ENCODE peak calls at places on chromosomes 1 and 21, in nine cellular contexts. Z is breast epithelium; W is prostate gland; T is brain microvascular endothelial cell; K is gastrocnemius medialis; F is epithelial cell of proximal tubule; M is AG09309; X is CD8-positive, alpha-beta T cell; L is cardiac fibroblast. R is an unnamed sample.

GRCh38 chr1:151621351-151621750 is 9.5 kb downstream of the SNX27 start:
- DNase-seq in L (no peak), F (no peak), Z (no peak), K (peak; percentile 29), X (no peak), W (peak; percentile 12), M (no peak), T (no peak), R (no peak)

GRCh38 chr1:180881806-180882509 is 30.7 kb upstream of the KIAA1614 start:
- DNase-seq in F (no peak), L (peak; percentile 66), X (no peak), Z (no peak), K (no peak), M (peak; percentile 10), T (no peak), W (no peak), R (peak; percentile 28)

GRCh38 chr1:207868252-207868768 is 42.6 kb downstream of the CD34 start:
- DNase-seq in K (no peak), L (peak; percentile 61), T (peak; percentile 27), W (peak; percentile 79), M (no peak), F (no peak), Z (peak; percentile 82), X (peak; percentile 60), R (no peak)

GRCh38 chr1:1335792-1336248 is 4.7 kb downstream of the TAS1R3 start:
- DNase-seq in T (no peak), L (no peak), F (no peak), M (no peak), W (no peak), X (no peak), Z (no peak), K (no peak), R (no peak)

GRCh38 chr1:212518188-212518951 is 85.7 kb downstream of the NENF start:
- DNase-seq in W (no peak), K (peak; percentile 61), X (no peak), Z (peak; percentile 81), T (peak; percentile 53), L (peak; percentile 61), M (peak; percentile 49), F (peak; percentile 54), R (peak; percentile 85)

GRCh38 chr1:164772635-164773034 is 213.7 kb downstream of the PBX1 start:
- DNase-seq in L (peak; percentile 93), M (peak; percentile 61), X (no peak), K (peak; percentile 93), W (peak; percentile 74), F (peak; percentile 80), T (peak; percentile 99), Z (no peak), R (peak; percentile 79)

GRCh38 chr1:218779341-218779831 is 394.3 kb upstream of the LYPLAL1 start:
- DNase-seq in M (no peak), K (no peak), X (no peak), Z (no peak), L (no peak), W (no peak), F (peak; percentile 70), T (no peak), R (no peak)

GRCh38 chr1:207128336-207128921 is 24.4 kb downstream of the C4BPA start:
- DNase-seq in W (no peak), X (no peak), L (no peak), F (no peak), T (no peak), Z (no peak), M (no peak), K (no peak), R (no peak)

GRCh38 chr1:209641216-209642181 is 10.7 kb downstream of the LAMB3 start:
- DNase-seq in Z (no peak), W (no peak), L (peak; percentile 36), T (no peak), M (no peak), F (no peak), X (no peak), K (peak; percentile 95), R (no peak)

GRCh38 chr21:42991992-42992740 is 17.8 kb downstream of the PKNOX1 start:
- DNase-seq in K (peak; percentile 23), F (peak; percentile 46), W (no peak), M (no peak), Z (no peak), X (no peak), L (peak; percentile 91), T (peak; percentile 90), R (no peak)

GRCh38 chr21:26842976-26843911 is 2.0 kb downstream of the ADAMTS1 start:
- DNase-seq in L (peak; percentile 98), W (peak; percentile 85), M (peak; percentile 86), X (no peak), T (peak; percentile 96), F (peak; percentile 56), Z (peak; percentile 80), K (peak; percentile 96), R (peak; percentile 94)

GRCh38 chr21:26843912-26844257 is 1.3 kb downstream of the ADAMTS1 start:
- DNase-seq in M (no peak), X (no peak), K (no peak), L (peak; percentile 67), W (no peak), T (peak; percentile 60), F (no peak), Z (no peak), R (no peak)

GRCh38 chr21:26842300-26842699 is 2.9 kb downstream of the ADAMTS1 start:
- DNase-seq in K (peak; percentile 56), L (peak; percentile 71), X (no peak), T (peak; percentile 25), W (no peak), F (no peak), M (no peak), Z (no peak), R (no peak)

GRCh38 chr21:26840206-26840605 is 5.0 kb downstream of the ADAMTS1 start:
- DNase-seq in K (no peak), L (no peak), Z (no peak), W (no peak), M (no peak), F (no peak), T (no peak), X (no peak), R (no peak)

DNA sequence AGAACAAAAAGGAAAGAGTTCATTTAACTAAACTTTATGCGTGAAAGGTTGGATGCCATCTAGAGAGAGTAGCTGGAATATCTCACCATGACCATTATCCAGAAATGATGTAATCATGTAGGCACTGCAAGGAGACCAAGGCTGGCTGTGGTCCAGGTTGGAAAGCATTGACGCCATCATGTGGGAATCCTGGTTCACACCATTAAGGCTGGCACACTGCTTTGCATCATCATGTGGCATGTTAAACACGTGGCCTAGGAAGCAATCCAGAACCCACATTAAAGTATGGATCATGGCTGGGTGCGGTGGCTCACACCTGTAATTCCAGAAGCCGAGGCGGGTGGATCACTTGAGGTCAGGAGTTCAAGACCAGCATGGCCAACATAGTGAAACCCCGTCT is 4.3 kb downstream of the ADAMTS1 start:
- DNase-seq in L (peak; percentile 82), M (no peak), T (peak; percentile 38), X (no peak), K (peak; percentile 86), F (peak; percentile 86), W (no peak), Z (no peak), R (no peak)
- TF ChIP-seq CTCF in L (no peak), M (peak; percentile 2), T (peak; percentile 4), X (no peak), K (no peak), F (peak; percentile 32), W (no peak), Z (no peak), R (no peak)

DNA sequence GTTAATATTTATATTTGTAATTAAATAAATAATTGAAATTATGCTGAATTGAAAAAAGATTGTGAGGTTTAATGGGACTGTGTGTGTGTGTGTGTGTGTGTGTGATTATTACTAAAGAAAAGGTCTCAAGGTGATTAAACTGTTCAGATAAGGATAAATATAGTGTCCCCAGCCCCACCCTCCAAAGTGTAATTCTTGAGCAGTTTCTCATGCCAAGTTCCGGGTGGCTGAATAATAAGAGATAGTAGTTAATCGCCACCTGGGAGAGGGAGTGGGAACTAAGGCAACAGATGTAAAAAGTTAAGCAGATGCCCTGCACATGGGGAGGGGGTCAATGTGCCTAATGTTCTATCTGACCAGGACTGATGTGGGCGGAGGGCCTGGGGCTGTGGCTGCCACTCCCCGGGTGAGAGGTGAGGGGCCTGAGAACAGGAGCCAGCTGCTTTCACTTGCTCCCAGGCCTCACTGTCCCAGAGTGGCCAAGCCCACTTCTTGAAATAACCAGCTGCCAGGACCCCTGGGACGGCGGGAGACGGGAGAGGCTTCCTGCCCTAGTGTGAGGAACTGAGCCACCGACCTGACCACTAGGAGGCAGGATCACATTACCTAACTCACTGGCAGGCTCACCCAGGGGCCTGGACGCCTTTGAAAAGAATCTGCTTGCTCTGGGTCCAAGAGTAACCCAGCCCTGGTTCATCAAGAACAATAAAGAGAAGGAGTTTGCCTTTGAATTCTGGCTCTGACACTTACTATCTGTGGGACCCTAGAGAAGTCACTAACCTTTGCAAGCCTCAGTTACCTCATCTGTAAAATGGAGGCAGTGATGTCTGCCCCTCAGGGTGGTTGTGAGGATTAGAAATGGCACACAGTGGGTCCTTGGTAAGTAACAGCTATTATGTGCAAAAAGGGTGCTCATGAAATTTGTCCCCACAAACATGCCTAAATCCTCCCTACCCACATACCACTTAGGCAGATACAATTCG is 179.2 kb downstream of the ATG4C start:
- DNase-seq in W (peak; percentile 6), Z (no peak), F (no peak), T (peak; percentile 54), L (peak; percentile 60), M (peak; percentile 7), X (no peak), K (no peak), R (no peak)
- H3K4me3 ChIP-seq in W (no peak overlapping the region), Z (no peak overlapping the region), F (no peak overlapping the region), T (no peak overlapping the region), L (no peak overlapping the region), M (no peak overlapping the region), X (no peak overlapping the region), K (no peak overlapping the region), R (no peak overlapping the region)

DNA sequence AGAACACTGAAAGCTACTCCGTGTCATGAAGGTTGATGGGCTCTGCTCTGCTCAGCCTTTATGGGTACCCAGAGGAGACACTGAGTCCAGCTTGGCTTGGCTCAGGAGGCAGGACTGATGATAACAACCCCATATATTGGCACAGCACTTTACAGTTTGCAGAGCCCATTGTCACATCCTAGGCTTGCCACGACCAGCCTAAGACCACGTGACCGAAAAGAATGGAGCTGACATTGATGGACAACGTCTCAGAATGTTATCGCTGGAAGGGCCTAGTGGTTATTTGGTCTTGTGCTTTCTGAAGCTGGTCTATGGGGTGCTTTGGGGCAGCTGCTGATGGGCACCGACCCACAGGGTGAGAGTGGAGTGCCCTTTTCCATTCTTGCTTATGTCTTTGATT is 72.9 kb upstream of the RUNX3 start:
- DNase-seq in M (no peak), L (no peak), K (no peak), Z (no peak), F (no peak), W (no peak), X (no peak), T (no peak), R (no peak)
- TF ChIP-seq CTCF in M (no peak), L (no peak), K (no peak), Z (no peak), F (no peak), W (no peak), X (no peak), T (no peak), R (no peak)

DNA sequence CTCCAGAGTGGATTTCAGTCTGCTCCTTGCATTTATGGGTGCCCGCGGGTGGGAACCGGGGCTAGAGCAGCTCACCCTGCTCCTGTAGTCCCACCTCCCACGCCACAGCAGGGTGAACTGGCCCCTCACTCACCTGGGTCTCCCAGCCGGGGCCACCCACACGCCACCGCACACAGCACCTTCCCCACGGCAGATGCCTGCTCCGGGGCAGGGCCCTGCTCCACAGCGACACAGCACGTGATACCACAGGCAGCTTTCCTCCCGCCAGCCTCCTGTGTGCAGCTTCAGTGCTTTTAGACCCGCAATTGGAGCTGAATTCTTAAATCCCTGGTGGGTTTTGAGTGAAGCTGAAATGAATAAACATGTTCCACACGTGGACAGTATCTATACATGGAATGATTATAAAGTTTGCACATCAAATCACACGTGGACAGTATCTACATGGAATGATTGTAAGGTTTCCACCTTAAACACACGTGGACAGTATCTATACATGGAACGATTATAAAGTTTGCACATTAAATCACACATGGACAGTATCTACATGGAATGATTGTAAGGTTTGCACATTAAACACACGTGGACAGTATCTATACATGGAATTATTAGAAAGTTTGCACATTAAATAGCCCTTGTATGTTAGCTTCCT is 93.1 kb upstream of the COL6A1 start:
- DNase-seq in K (no peak), X (peak; percentile 60), Z (no peak), L (no peak), W (no peak), M (no peak), T (no peak), F (no peak), R (no peak)
- H3K4me3 ChIP-seq in K (no peak overlapping the region), X (no peak overlapping the region), Z (no peak overlapping the region), L (no peak overlapping the region), W (no peak overlapping the region), M (no peak overlapping the region), T (no peak overlapping the region), F (no peak overlapping the region), R (no peak overlapping the region)